ENCODE peak calls at places on chromosome 5, in five cellular contexts. W is AG04450; S is GM06990; B is CD4-positive, alpha-beta T cell; Y is GM23338. D is an unnamed sample. For H3K27me3, the result is how much of the 10 kb centered on the place peaks cover.

GRCh38 chr5:158384535-158385421 is 525.8 kb upstream of the CLINT1 start:
- DNase-seq in W (peak), B (no peak), Y (no peak), S (no peak), D (no peak)

GRCh38 chr5:123125953-123126352 is 36.9 kb downstream of the PRDM6 start:
- DNase-seq in S (no peak), W (no peak), Y (no peak), B (no peak), D (peak)

GRCh38 chr5:38426493-38426892 is 130.0 kb downstream of the LIFR start:
- DNase-seq in B (no peak), W (no peak), S (no peak), Y (no peak), D (peak)

GRCh38 chr5:170788626-170789304 is 5.2 kb downstream of the GABRP start:
- DNase-seq in S (no peak), B (no peak), Y (no peak), W (no peak), D (no peak)

GRCh38 chr5:122942164-122942914 is 94.2 kb downstream of the PPIC start:
- DNase-seq in Y (no peak), W (no peak), B (no peak), S (no peak), D (peak)

GRCh38 chr5:114255275-114255674 is 106.6 kb upstream of the KCNN2 start:
- DNase-seq in S (no peak), W (no peak), B (no peak), Y (peak), D (no peak)

GRCh38 chr5:116652903-116653302 is 78.3 kb upstream of the SEMA6A start:
- DNase-seq in Y (peak), S (no peak), B (no peak), W (no peak), D (peak)

GRCh38 chr5:180072556-180072955 is 997 bp upstream of the RNF130 start:
- DNase-seq in S (no peak), B (no peak), W (no peak), Y (peak), D (no peak)

GRCh38 chr5:147892696-147893296 is 13.5 kb downstream of the C5orf46 start:
- DNase-seq in W (no peak), Y (peak), S (no peak), B (no peak), D (no peak)

GRCh38 chr5:149271195-149271716 is 403 bp upstream of the AFAP1L1 start:
- DNase-seq in W (no peak), Y (peak), S (no peak), B (no peak), D (peak)

GRCh38 chr5:6633469-6634326 is 458 bp downstream of the SRD5A1 start:
- DNase-seq in S (no peak), W (no peak), Y (peak), B (peak), D (peak)

GRCh38 chr5:143968071-143968878 is 156.3 kb downstream of the HMHB1 start:
- DNase-seq in S (no peak), Y (peak), B (no peak), W (peak), D (peak)
- TF ChIP-seq CTCF in S (peak), Y (peak), B (peak), W (peak), D (peak)

GRCh38 chr5:1545126-1545797 is 21.5 kb upstream of the LPCAT1 start:
- DNase-seq in W (no peak), Y (no peak), B (no peak), S (no peak), D (no peak)
- H3K27me3 ChIP-seq in W (under half), Y (under half), B (under half), S (under half), D (under half)

GRCh38 chr5:129113867-129114266 is 19.3 kb downstream of the ISOC1 start:
- DNase-seq in W (no peak), B (no peak), Y (no peak), S (no peak), D (no peak)
- TF ChIP-seq CTCF in W (no peak), B (no peak), Y (no peak), S (no peak), D (no peak)

GRCh38 chr5:73302797-73303138 is 129.8 kb downstream of the TMEM174 start:
- DNase-seq in S (no peak), B (no peak), Y (no peak), W (no peak), D (no peak)

GRCh38 chr5:73299665-73300435 is 126.9 kb downstream of the TMEM174 start:
- DNase-seq in S (no peak), Y (peak), W (no peak), B (no peak), D (no peak)

GRCh38 chr5:73299017-73299630 is 126.1 kb downstream of the TMEM174 start:
- DNase-seq in W (no peak), B (no peak), S (peak), Y (peak), D (peak)

GRCh38 chr5:73301208-73302088 is 128.5 kb downstream of the TMEM174 start:
- DNase-seq in S (no peak), W (no peak), B (no peak), Y (peak), D (no peak)

GRCh38 chr5:73300520-73301207 is 127.7 kb downstream of the TMEM174 start:
- DNase-seq in Y (peak), B (no peak), S (no peak), W (no peak), D (no peak)
- H3K27me3 ChIP-seq in Y (half or more), B (half or more), S (under half), W (under half), D (half or more)

DNA sequence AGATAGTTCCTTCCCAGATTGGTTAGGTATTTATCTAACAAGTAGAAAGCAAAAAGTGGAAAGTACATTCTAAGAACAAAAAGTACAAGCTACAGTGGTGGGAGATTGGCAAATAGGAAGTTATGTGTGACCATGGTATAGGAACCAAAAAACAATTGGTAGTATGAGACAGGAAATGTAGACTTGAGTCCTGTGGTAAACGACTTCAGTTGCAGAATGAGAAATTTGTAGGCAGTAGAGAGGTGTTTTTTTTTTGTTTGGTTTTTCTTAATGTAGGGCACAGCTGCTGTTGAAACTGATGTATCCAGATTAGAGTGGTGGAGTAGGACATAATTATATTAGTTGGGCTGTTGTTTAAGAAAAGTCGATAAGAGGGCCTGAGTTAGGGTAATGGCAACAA is 72.0 kb downstream of the CCNH start:
- DNase-seq in Y (no peak), W (no peak), S (peak), B (no peak), D (no peak)
- TF ChIP-seq CTCF in Y (no peak), W (no peak), S (no peak), B (no peak), D (no peak)

GRCh38 chr5:136202800-136203199 is 9.8 kb upstream of the SMIM32 start:
- DNase-seq in Y (peak), B (no peak), S (no peak), W (no peak), D (no peak)

GRCh38 chr5:136201870-136202269 is 8.9 kb upstream of the SMIM32 start:
- DNase-seq in Y (no peak), B (no peak), S (no peak), W (no peak), D (no peak)

GRCh38 chr5:136205061-136205702 is 12.2 kb upstream of the SMIM32 start:
- DNase-seq in S (no peak), B (no peak), Y (no peak), W (no peak), D (no peak)

GRCh38 chr5:136200761-136201160 is 7.8 kb upstream of the SMIM32 start:
- DNase-seq in Y (no peak), S (no peak), B (no peak), W (no peak), D (no peak)

DNA sequence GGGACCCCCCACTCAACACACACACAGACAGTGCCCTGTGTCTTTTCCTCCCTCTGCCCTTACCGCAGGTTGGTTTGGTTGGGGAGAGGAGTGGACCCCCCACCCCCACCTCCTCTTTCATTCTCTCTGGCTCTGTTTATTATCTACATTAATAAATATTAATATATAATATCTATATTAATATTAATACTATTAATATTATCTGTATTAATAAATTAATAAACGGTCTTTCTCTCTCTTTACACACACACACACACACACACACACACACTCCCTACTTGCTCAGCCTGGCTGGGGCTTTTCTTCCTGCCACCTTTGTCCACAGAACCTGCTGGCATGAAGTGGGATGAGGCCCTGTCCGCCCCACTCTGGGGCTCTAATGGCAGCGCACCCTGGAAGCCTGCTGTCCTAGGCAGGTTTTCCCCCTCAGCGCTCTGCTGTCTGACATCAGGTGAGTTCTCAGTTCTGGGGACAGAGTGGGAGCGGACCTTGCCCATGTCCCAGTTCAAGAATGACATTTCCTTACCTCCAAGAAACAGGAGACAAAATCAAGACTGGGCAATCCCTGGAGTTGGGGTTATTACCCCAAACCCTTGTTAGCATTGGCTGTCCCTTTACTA is 10.5 kb upstream of the SMIM32 start:
- DNase-seq in S (no peak), W (no peak), Y (peak), B (no peak), D (no peak)
- H3K27me3 ChIP-seq in S (under half), W (under half), Y (half or more), B (under half), D (under half)

DNA sequence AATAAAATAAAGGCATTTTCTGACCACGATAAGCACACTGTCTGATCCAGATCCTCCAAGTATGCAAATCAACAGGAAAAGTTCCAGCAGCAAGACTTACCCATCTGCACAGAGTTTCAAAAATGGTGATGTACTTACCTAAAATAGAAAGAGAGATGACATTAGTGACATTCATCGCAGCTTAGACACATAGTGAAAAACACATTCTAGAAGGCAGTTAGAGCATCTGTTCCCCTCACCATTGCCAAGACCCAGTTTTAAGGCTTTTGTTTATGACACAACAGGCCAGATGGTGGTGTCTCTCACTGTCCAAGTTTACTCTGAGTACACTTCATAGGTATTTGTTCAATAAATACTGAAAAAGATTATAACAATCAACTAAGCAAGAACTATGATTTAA is 207.7 kb downstream of the PDE4D start:
- DNase-seq in S (peak), Y (no peak), B (no peak), W (no peak), D (no peak)
- TF ChIP-seq CTCF in S (peak), Y (no peak), B (no peak), W (no peak), D (no peak)

DNA sequence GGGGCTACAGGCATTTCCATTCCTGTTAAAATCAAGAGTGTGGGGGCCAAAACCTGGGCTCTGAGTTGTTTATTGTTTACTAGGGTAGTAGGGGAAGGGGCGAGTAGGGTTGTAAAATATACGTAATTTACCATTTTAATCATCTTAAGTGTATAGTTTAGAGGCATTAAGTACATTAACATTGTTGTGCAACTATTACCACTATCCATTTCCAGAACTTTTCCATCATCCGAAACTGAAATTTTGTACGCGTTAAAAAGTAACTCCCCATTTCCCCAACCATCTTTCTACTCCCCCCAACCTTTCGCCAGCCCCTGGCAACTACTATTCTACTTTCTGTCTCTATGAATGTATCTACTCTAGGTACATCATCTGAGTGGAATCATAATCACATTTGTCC is 3.6 kb upstream of the FOXD1 start:
- DNase-seq in B (no peak), S (no peak), W (no peak), Y (no peak), D (no peak)
- H3K27me3 ChIP-seq in B (half or more), S (under half), W (under half), Y (half or more), D (half or more)

GRCh38 chr5:72770266-72770665 is 46.2 kb upstream of the TNPO1 start:
- DNase-seq in W (no peak), S (no peak), Y (no peak), B (no peak), D (no peak)

GRCh38 chr5:72767289-72768010 is 49.0 kb upstream of the TNPO1 start:
- DNase-seq in W (no peak), S (no peak), Y (peak), B (no peak), D (peak)
- TF ChIP-seq CTCF in W (no peak), S (no peak), Y (no peak), B (no peak), D (no peak)